ENCODE peak calls at places on chromosomes 5 and 9, in four cellular contexts. B is fibroblast of lung, G is mesendoderm, D is neuronal stem cell. A is an unnamed sample.

GRCh38 chr5:144088211-144088965 is 82.1 kb downstream of the YIPF5 start:
- DNase-seq in D (no peak), B (no peak), G (peak; percentile 55), A (peak; percentile 40)

GRCh38 chr5:124612023-124612422 is 134.4 kb downstream of the ZNF608 start:
- DNase-seq in D (no peak), G (no peak), B (no peak), A (no peak)

GRCh38 chr9:93093449-93094293 is 2.3 kb upstream of the CARD19 start:
- DNase-seq in G (no peak), D (no peak), B (no peak), A (no peak)

GRCh38 chr9:114310471-114311450 is 12.1 kb upstream of the ORM1 start:
- DNase-seq in G (no peak), D (no peak), B (no peak), A (no peak)

GRCh38 chr9:133606722-133607053 is 2.5 kb downstream of the FAM163B start:
- DNase-seq in D (no peak), B (no peak), G (no peak), A (no peak)

GRCh38 chr9:137710751-137711150 is 91.9 kb downstream of the EHMT1 start:
- DNase-seq in B (peak; percentile 59), G (no peak), D (no peak), A (no peak)

GRCh38 chr9:121748080-121748479 is 96.6 kb downstream of the DAB2IP start:
- DNase-seq in D (no peak), G (no peak), B (no peak), A (no peak)

GRCh38 chr9:15403155-15403554 is 19.5 kb upstream of the SNAPC3 start:
- DNase-seq in B (no peak), G (peak; percentile 84), D (no peak), A (no peak)

GRCh38 chr9:126965541-126966428 is 51.2 kb downstream of the RALGPS1 start:
- DNase-seq in B (peak; percentile 77), G (peak; percentile 70), D (peak; percentile 20), A (peak; percentile 18)

GRCh38 chr5:69502375-69503143 is 10.0 kb downstream of the OCLN start:
- DNase-seq in B (peak; percentile 91), D (no peak), G (peak; percentile 51), A (peak; percentile 83)

GRCh38 chr9:12426198-12426864 is 266.9 kb upstream of the TYRP1 start:
- DNase-seq in D (peak; percentile 14), B (peak; percentile 5), G (peak; percentile 57), A (no peak)

GRCh38 chr9:78972303-78973002 is 599.3 kb upstream of the TLE4 start:
- DNase-seq in B (no peak), D (no peak), G (peak; percentile 9), A (no peak)

GRCh38 chr9:38689678-38690077 is 30.3 kb downstream of the FAM240B start:
- DNase-seq in D (peak; percentile 58), G (peak; percentile 91), B (peak; percentile 11), A (peak; percentile 21)

GRCh38 chr5:151733727-151734408 is 24.6 kb downstream of the ATOX1 start:
- DNase-seq in G (no peak), D (no peak), B (no peak), A (peak; percentile 87)

GRCh38 chr5:40871177-40871576 is 30.0 kb downstream of the CARD6 start:
- DNase-seq in B (no peak), G (peak; percentile 44), D (no peak), A (no peak)

GRCh38 chr5:96794757-96795156 is 13.0 kb downstream of the ERAP1 start:
- DNase-seq in B (no peak), G (no peak), D (no peak), A (no peak)

GRCh38 chr5:39717186-39717897 is 292.6 kb upstream of the DAB2 start:
- DNase-seq in G (no peak), D (no peak), B (peak; percentile 71), A (no peak)

GRCh38 chr5:6753851-6754250 is 40.6 kb downstream of the TENT4A start:
- DNase-seq in D (no peak), G (no peak), B (no peak), A (no peak)

GRCh38 chr5:168314735-168315411 is 23.4 kb downstream of the WWC1 start:
- DNase-seq in D (no peak), B (peak; percentile 91), G (peak; percentile 72), A (peak; percentile 97)

GRCh38 chr5:179821298-179822058 is 773 bp downstream of the SQSTM1 start:
- DNase-seq in G (peak; percentile 90), D (no peak), B (peak; percentile 95), A (peak; percentile 90)

GRCh38 chr5:65994117-65994786 is 67.9 kb downstream of the ERBIN start:
- DNase-seq in B (no peak), D (no peak), G (no peak), A (no peak)

GRCh38 chr5:4661851-4662250 is 478.3 kb upstream of the ADAMTS16 start:
- DNase-seq in G (no peak), B (no peak), D (no peak), A (peak; percentile 77)

GRCh38 chr9:127181595-127182190 is 59.3 kb upstream of the ANGPTL2 start:
- DNase-seq in D (no peak), G (no peak), B (no peak), A (no peak)

GRCh38 chr5:56112526-56113121 is 117.9 kb upstream of the IL6ST start:
- DNase-seq in B (peak; percentile 85), G (no peak), D (no peak), A (no peak)

GRCh38 chr9:108838017-108838416 is 17.8 kb downstream of the ACTL7B start:
- DNase-seq in D (no peak), G (peak; percentile 35), B (peak; percentile 27), A (no peak)

GRCh38 chr5:78611161-78611605 is 37.4 kb downstream of the LHFPL2 start:
- DNase-seq in G (peak; percentile 94), B (no peak), D (peak; percentile 21), A (no peak)

GRCh38 chr5:97478513-97478912 is 295.5 kb upstream of the RIOK2 start:
- DNase-seq in D (peak; percentile 54), G (no peak), B (peak; percentile 6), A (no peak)

GRCh38 chr9:137321726-137322361 is 19.8 kb upstream of the NRARP start:
- DNase-seq in G (no peak), D (no peak), B (no peak), A (no peak)

GRCh38 chr5:42672925-42673324 is 83.7 kb upstream of the CCDC152 start:
- DNase-seq in D (no peak), B (no peak), G (no peak), A (no peak)

GRCh38 chr5:132069994-132070393 is 3.6 kb upstream of the CSF2 start:
- DNase-seq in B (no peak), D (no peak), G (no peak), A (no peak)

GRCh38 chr5:55597014-55597981 is 62.5 kb upstream of the PLPP1 start:
- DNase-seq in G (no peak), D (no peak), B (peak; percentile 78), A (peak; percentile 72)

GRCh38 chr5:32232441-32233219 is 58.5 kb upstream of the GOLPH3 start:
- DNase-seq in B (peak; percentile 76), D (peak; percentile 46), G (peak; percentile 74), A (peak; percentile 39)

GRCh38 chr9:94086961-94087360 is 2.7 kb downstream of the PTPDC1 start:
- DNase-seq in B (peak; percentile 36), G (no peak), D (no peak), A (no peak)

GRCh38 chr9:93193373-93193725 is 9.4 kb downstream of the WNK2 start:
- DNase-seq in B (no peak), G (no peak), D (no peak), A (no peak)

GRCh38 chr5:153891394-153891793 is 147.3 kb downstream of the FAM114A2 start:
- DNase-seq in G (no peak), B (no peak), D (no peak), A (no peak)

DNA sequence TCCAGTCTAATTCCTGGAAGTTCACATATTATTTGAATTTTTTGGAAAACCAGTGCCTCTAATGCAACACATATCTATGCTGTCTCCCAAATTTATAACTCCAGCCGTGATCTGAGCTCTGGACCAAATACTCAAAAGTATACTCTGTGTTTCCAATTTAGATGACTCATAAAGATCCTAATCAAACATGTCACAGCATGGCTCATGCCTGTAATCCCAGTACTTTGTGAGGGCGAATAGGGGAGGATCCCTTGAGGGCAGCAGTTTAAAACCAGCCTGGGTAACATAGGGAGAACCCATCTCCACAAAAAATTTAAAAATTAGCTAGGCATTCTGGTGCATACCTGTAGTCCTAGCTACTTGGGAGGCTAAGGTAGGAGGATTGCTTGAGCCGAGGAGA is 388.0 kb downstream of the CDH12 start:
- DNase-seq in G (no peak), B (no peak), D (no peak), A (no peak)
- H3K9ac ChIP-seq in G (no peak overlapping the region), B (no peak overlapping the region), D (no peak overlapping the region), A (no peak overlapping the region)

DNA sequence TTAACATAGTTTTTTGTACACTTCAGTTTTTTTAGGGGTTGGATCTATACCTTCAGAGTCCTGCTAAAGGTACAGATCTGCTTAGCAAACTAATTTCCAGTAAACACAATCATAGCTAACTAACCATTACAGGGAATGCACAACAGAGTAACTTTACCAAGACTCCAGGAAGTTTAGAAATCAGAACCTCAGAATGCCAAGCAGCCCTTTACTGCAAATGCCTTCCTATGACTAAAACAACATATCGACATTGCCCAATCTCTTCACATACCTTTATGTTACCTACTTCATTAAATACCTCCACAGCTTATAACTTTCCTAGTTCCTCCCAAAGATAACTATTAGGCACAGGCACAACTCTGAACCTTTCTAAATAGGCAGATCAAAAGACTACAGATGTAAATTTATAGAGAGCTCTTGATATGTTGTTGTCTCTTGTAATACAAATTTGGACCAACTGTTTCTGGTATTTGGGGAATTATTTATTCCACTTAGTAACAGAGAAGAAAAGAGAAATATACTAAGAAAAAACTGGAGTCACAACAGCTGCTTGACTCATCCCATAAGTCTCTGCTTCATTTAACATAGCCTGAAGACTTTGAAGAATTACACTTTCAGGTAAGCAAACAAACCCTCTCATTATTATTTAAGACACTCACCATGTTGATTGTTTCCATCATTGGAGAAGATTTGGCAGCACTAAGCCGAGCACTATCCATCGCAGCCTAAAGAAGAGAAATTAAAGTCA is 46.0 kb upstream of the OR2K2 start:
- DNase-seq in D (no peak), B (peak; percentile 9), G (no peak), A (no peak)
- H3K4me1 ChIP-seq in D (no peaks in the 10 kb centered on the region), B (no peaks in the 10 kb centered on the region), G (no peaks in the 10 kb centered on the region), A (peaks cover 4% of the 10 kb centered on the region)

GRCh38 chr5:142425286-142426065 is 100.7 kb upstream of the SPRY4 start:
- DNase-seq in D (no peak), B (peak; percentile 73), G (no peak), A (peak; percentile 74)
- H3K9ac ChIP-seq in D (no peak overlapping the region), B (no peak overlapping the region), G (no peak overlapping the region), A (peak overlapping the region; percentile 50)

DNA sequence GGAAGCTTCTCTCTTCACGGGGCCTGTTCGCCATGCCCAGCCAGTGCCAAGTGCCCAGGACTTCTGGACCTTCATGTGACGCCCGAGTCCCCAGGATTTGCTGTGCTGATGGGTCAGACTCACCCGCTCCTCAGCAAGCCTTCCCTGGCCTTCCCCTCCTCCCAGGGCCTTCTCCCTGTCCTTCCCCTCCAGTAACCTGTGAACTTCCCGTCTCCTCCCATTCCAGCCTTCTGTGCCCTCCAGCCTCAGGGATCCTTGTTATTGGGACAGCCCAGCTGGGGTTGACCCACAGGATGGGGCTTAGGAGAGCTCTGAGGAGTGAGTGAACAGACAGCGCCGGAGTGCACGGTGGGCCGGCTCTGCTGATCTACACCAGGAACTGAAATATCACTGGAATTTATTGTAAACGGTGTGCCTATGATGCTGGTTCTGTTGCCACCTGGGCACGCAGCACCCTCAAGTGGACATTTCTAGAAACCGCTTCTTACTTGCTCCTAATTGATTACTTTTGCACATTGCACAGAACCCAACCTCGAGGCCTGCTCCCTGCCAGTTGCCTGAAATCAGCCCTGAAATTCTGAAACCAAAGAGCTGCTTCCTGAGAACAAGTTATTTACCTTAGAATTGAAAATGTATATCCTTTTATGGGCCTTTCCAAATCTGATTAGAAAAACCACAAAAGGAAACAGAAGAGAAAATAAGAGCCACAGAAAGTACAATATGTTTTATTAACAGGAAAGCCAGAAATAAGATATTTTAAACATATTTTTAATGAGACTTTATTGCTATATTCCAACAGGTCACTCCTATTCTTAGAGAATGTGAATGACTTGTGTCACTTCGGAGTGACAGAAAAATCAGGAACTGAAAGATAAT is 1.6 kb downstream of the SPAAR start:
- DNase-seq in B (peak; percentile 81), G (peak; percentile 57), D (no peak), A (peak; percentile 38)
- H3K4me1 ChIP-seq in B (peaks cover 33% of the 10 kb centered on the region), G (peaks cover 21% of the 10 kb centered on the region), D (peaks cover 29% of the 10 kb centered on the region), A (peaks cover 42% of the 10 kb centered on the region)

A was measured in astrocyte.